ENCODE peak calls at places on chromosomes 4 and X, in seven cellular contexts. H, G, V, T, O, M and W are unnamed samples.

GRCh38 chrX:11665144-11666040 is at the start of gene ARHGAP6:
- DNase-seq in H (peak; percentile 78), G (no peak), V (peak; percentile 78), T (peak; percentile 14), O (peak; percentile 84), M (no peak), W (no peak)

GRCh38 chr4:70634482-70634881 is 5.9 kb downstream of the ENAM start:
- DNase-seq in H (no peak), G (no peak), V (no peak), T (peak; percentile 43), O (no peak), M (no peak), W (no peak)

GRCh38 chrX:152450076-152450475 is 1.0 kb downstream of the GABRA3 start:
- DNase-seq in H (no peak), G (no peak), V (no peak), T (no peak), O (no peak), M (no peak), W (no peak)

GRCh38 chr4:63315651-63316050 is 1093.6 kb downstream of the TECRL start:
- DNase-seq in H (no peak), G (no peak), V (no peak), T (no peak), O (no peak), M (no peak), W (no peak)

GRCh38 chr4:16707874-16708273 is 190.6 kb downstream of the LDB2 start:
- DNase-seq in H (no peak), G (no peak), V (no peak), T (no peak), O (no peak), M (no peak), W (no peak)

GRCh38 chrX:114798902-114799301 is 215.0 kb downstream of the HTR2C start:
- DNase-seq in H (peak; percentile 30), G (no peak), V (no peak), T (peak; percentile 54), O (no peak), M (peak; percentile 0), W (no peak)

GRCh38 chr4:111210576-111210975 is 587.7 kb upstream of the PITX2 start:
- DNase-seq in H (no peak), G (no peak), V (no peak), T (no peak), O (no peak), M (no peak), W (no peak)

GRCh38 chr4:25767877-25768475 is 94.8 kb downstream of the SEL1L3 start:
- DNase-seq in H (peak; percentile 67), G (peak; percentile 62), V (peak; percentile 80), T (peak; percentile 69), O (peak; percentile 69), M (peak; percentile 81), W (no peak)

GRCh38 chr4:93199492-93199891 is 629.1 kb upstream of the ATOH1 start:
- DNase-seq in H (peak; percentile 52), G (peak; percentile 41), V (peak; percentile 63), T (peak; percentile 61), O (no peak), M (peak; percentile 67), W (no peak)

GRCh38 chrX:117711774-117712173 is 404.8 kb downstream of the KLHL13 start:
- DNase-seq in H (no peak), G (no peak), V (no peak), T (no peak), O (peak; percentile 9), M (no peak), W (no peak)

GRCh38 chrX:287670-288069 is 6.5 kb downstream of the PLCXD1 start:
- DNase-seq in H (no peak), G (no peak), V (no peak), T (no peak), O (no peak), M (no peak), W (no peak)

GRCh38 chrX:132576945-132577344 is 88.1 kb upstream of the MBNL3 start:
- DNase-seq in H (peak; percentile 1), G (no peak), V (no peak), T (no peak), O (no peak), M (no peak), W (no peak)

GRCh38 chr4:101284546-101284945 is 62.8 kb downstream of the PPP3CA start:
- DNase-seq in H (peak; percentile 53), G (no peak), V (no peak), T (peak; percentile 34), O (no peak), M (no peak), W (peak; percentile 40)

GRCh38 chr4:101286663-101287062 is 60.7 kb downstream of the PPP3CA start:
- DNase-seq in H (no peak), G (no peak), V (peak; percentile 8), T (no peak), O (no peak), M (no peak), W (no peak)

GRCh38 chr4:101287332-101287731 is 60.0 kb downstream of the PPP3CA start:
- DNase-seq in H (no peak), G (no peak), V (no peak), T (no peak), O (no peak), M (no peak), W (no peak)

GRCh38 chr4:101283436-101283835 is 63.9 kb downstream of the PPP3CA start:
- DNase-seq in H (no peak), G (no peak), V (no peak), T (no peak), O (no peak), M (no peak), W (no peak)

GRCh38 chr4:101285985-101286384 is 61.3 kb downstream of the PPP3CA start:
- DNase-seq in H (no peak), G (no peak), V (no peak), T (no peak), O (no peak), M (no peak), W (no peak)
- H3K4me1 ChIP-seq in H (no peaks in the 10 kb centered on the region), G (peaks cover 23% of the 10 kb centered on the region), V (peaks cover 22% of the 10 kb centered on the region), T (peaks cover 35% of the 10 kb centered on the region), O (peaks cover 10% of the 10 kb centered on the region), M (peaks cover 98% of the 10 kb centered on the region), W (peaks cover 82% of the 10 kb centered on the region)

DNA sequence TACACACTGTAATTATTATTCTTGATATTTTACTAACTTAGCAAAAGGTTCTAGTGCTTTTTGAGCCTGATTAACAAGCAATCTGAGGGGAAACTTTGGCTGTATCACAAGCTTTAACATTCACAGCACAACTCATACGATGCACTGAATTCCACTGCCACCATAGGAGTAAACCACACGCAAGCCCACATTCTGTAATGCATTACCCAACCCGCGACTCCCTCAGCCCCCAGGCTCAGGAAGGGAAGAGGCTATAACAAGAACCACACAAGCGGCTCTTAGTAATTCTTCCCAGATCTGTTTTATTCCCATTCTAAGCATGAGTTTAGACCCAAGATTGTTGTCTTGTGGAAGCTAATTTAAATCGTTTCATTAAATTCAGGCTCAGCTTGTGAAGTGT is 138.5 kb upstream of the TBL1X start:
- DNase-seq in H (no peak), G (no peak), V (no peak), T (no peak), O (no peak), M (no peak), W (no peak)
- H3K27ac ChIP-seq in H (peak overlapping the region; percentile 2), G (no peak overlapping the region), V (no peak overlapping the region), T (no peak overlapping the region), O (no peak overlapping the region), M (no peak overlapping the region), W (no peak overlapping the region)

GRCh38 chr4:143402776-143403550 is 66.3 kb downstream of the GAB1 start:
- DNase-seq in H (peak; percentile 61), G (no peak), V (no peak), T (no peak), O (no peak), M (peak; percentile 71), W (no peak)

GRCh38 chr4:143406523-143406922 is 69.8 kb downstream of the GAB1 start:
- DNase-seq in H (peak; percentile 92), G (peak; percentile 4), V (no peak), T (no peak), O (peak; percentile 71), M (no peak), W (no peak)

GRCh38 chr4:143404555-143404954 is 67.9 kb downstream of the GAB1 start:
- DNase-seq in H (no peak), G (no peak), V (no peak), T (no peak), O (no peak), M (no peak), W (no peak)

GRCh38 chr4:143405197-143405730 is 68.6 kb downstream of the GAB1 start:
- DNase-seq in H (peak; percentile 35), G (no peak), V (no peak), T (no peak), O (no peak), M (peak; percentile 40), W (no peak)

GRCh38 chr4:143403551-143403816 is 66.8 kb downstream of the GAB1 start:
- DNase-seq in H (no peak), G (no peak), V (no peak), T (no peak), O (no peak), M (no peak), W (no peak)
- H3K4me3 ChIP-seq in H (no peak overlapping the region), G (no peak overlapping the region), V (no peak overlapping the region), T (no peak overlapping the region), O (peak overlapping the region; percentile 36), M (peak overlapping the region; percentile 28), W (no peak overlapping the region)

GRCh38 chrX:136810493-136810892 is 29.8 kb upstream of the ARHGEF6 start:
- DNase-seq in H (no peak), G (no peak), V (no peak), T (no peak), O (no peak), M (peak; percentile 10), W (no peak)
- H3K4me1 ChIP-seq in H (no peaks in the 10 kb centered on the region), G (peaks cover 5% of the 10 kb centered on the region), V (no peaks in the 10 kb centered on the region), T (no peaks in the 10 kb centered on the region), O (no peaks in the 10 kb centered on the region), M (no peaks in the 10 kb centered on the region), W (peaks cover 8% of the 10 kb centered on the region)

GRCh38 chr4:153532227-153532626 is 66.1 kb downstream of the TMEM131L start:
- DNase-seq in H (no peak), G (no peak), V (no peak), T (no peak), O (no peak), M (no peak), W (no peak)
- H3K27ac ChIP-seq in H (no peak overlapping the region), G (no peak overlapping the region), V (no peak overlapping the region), T (no peak overlapping the region), O (no peak overlapping the region), M (no peak overlapping the region), W (peak overlapping the region; percentile 29)